ENCODE peak calls at places on chromosomes 4 and X, in five cellular contexts. Y, U, H, S and P are unnamed samples. For H3K36me3, the result is how much of the 10 kb centered on the place peaks cover.

GRCh38 chrX:125131146-125131545 is 188.5 kb upstream of the TEX13C start:
- DNase-seq in Y (no peak), U (no peak), H (peak), S (no peak), P (no peak)

GRCh38 chr4:88211473-88212252 is 53.2 kb upstream of the ABCG2 start:
- DNase-seq in Y (peak), U (no peak), H (peak), S (no peak), P (no peak)

GRCh38 chr4:90025248-90025647 is 101.9 kb upstream of the CCSER1 start:
- DNase-seq in Y (no peak), U (no peak), H (peak), S (no peak), P (no peak)

GRCh38 chrX:99266255-99266654 is 1143.8 kb downstream of the PCDH19 start:
- DNase-seq in Y (no peak), U (no peak), H (no peak), S (no peak), P (no peak)

GRCh38 chr4:36332023-36332781 is 50.8 kb downstream of the DTHD1 start:
- DNase-seq in Y (no peak), U (no peak), H (no peak), S (no peak), P (no peak)

GRCh38 chr4:70833701-70834100 is 6.0 kb downstream of the GRSF1 start:
- DNase-seq in Y (no peak), U (no peak), H (no peak), S (no peak), P (no peak)

GRCh38 chr4:112633477-112634235 is 3.1 kb downstream of the ZGRF1 start:
- DNase-seq in Y (no peak), U (no peak), H (peak), S (no peak), P (no peak)

GRCh38 chr4:6779667-6780565 is 2.6 kb upstream of the KIAA0232 start:
- DNase-seq in Y (no peak), U (no peak), H (no peak), S (no peak), P (no peak)

GRCh38 chrX:70234355-70234754 is at the start of gene AWAT1:
- DNase-seq in Y (no peak), U (no peak), H (no peak), S (no peak), P (no peak)

GRCh38 chr4:176002007-176002623 is 63.5 kb upstream of the WDR17 start:
- DNase-seq in Y (no peak), U (peak), H (peak), S (no peak), P (no peak)

GRCh38 chrX:131970347-131970746 is 52.8 kb upstream of the STK26 start:
- DNase-seq in Y (no peak), U (no peak), H (no peak), S (no peak), P (no peak)

GRCh38 chrX:70089575-70090297 is 27.5 kb downstream of the OTUD6A start:
- DNase-seq in Y (no peak), U (no peak), H (no peak), S (no peak), P (peak)

GRCh38 chr4:82561745-82562552 is at the start of gene TMEM150C:
- DNase-seq in Y (no peak), U (peak), H (peak), S (no peak), P (no peak)

GRCh38 chrX:36898301-36898700 is 109.9 kb upstream of the FAM47C start:
- DNase-seq in Y (no peak), U (no peak), H (peak), S (no peak), P (no peak)

GRCh38 chr4:105895324-105895608 is at the start of gene NPNT:
- DNase-seq in Y (no peak), U (no peak), H (peak), S (no peak), P (no peak)

GRCh38 chrX:132086717-132087116 is 41.1 kb downstream of the FRMD7 start:
- DNase-seq in Y (no peak), U (no peak), H (no peak), S (no peak), P (no peak)

GRCh38 chr4:6845574-6845973 is 63.0 kb downstream of the KIAA0232 start:
- DNase-seq in Y (no peak), U (no peak), H (no peak), S (no peak), P (no peak)

GRCh38 chr4:17324431-17324830 is 187.5 kb downstream of the QDPR start:
- DNase-seq in Y (peak), U (no peak), H (peak), S (peak), P (no peak)

GRCh38 chr4:147355849-147356248 is 125.0 kb upstream of the EDNRA start:
- DNase-seq in Y (no peak), U (no peak), H (no peak), S (no peak), P (no peak)

DNA sequence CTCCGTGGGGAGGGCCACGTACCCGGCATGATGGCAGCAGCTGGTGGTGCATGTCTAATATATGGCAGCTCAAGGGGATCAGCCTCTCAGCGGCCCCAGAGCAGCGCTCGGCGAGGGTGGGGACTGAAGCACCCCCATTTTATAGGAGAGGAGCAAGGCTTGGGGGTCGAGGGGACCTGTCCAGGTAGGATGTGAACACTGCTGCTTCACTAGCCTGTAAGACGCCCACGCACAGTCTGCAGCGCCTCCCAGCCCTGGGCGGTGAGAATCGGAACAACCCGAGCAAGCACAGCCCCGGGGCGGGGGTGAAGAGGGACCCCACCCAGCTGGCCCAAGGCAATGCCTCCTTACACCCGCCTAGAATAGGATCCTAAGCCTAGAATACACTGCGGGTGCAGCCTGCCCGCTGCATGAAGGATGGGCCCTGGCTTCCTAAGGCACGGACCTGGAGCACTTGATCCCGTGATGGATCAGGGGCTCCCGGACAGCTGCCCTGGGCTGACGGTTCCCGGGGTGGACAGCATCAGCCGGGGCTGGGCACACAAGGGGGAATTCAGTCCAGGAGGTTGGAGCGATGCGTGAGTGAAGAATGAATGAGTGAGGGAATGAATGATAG is 17.6 kb downstream of the ADRA2C start:
- DNase-seq in Y (no peak), U (no peak), H (peak), S (no peak), P (no peak)
- TF ChIP-seq CTCF in Y (no peak), U (peak), H (peak), S (no peak), P (peak)

DNA sequence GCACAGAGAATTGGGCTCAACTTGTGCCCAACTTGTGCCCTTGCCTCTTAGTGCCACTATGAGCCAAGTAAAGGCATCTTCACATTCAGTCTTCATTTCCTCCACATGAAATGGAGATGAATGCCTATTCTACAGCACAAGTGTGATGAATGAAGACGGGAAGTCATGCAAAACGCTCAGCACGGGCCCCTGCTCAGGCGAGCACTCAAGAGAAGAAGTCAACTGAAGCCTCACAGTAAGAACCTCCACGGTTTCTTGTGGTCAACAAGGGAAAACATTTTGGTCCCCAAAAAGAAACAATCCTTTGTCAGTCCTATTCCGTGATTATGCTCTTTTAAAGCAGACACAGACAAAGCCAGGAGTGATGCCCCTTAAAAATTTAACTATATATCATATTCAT is 87.0 kb downstream of the IRF2 start:
- DNase-seq in Y (no peak), U (no peak), H (no peak), S (no peak), P (no peak)
- H3K36me3 ChIP-seq in Y (half or more), U (under half), H (under half), S (under half), P (under half)

DNA sequence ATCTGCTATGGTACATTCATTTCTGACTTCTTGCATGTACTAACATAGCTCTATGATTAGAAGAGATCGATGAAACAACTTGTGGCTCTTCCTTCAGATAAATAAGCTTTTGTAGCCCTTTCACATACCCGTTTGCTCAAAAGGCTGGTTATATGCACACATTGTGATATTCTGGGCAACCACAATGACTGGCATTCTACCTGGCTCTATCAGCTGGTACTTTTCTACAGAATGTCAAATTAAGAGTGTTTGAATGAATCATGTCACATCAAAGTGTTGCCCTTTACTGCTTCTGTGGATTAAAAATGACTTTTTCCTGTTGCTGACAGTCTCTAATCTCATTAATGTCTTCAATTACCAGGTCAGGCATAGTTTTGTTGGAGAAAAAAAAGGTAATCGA is 11.6 kb downstream of the PGRMC1 start:
- DNase-seq in Y (no peak), U (no peak), H (no peak), S (no peak), P (no peak)
- TF ChIP-seq CTCF in Y (no peak), U (no peak), H (no peak), S (no peak), P (no peak)

DNA sequence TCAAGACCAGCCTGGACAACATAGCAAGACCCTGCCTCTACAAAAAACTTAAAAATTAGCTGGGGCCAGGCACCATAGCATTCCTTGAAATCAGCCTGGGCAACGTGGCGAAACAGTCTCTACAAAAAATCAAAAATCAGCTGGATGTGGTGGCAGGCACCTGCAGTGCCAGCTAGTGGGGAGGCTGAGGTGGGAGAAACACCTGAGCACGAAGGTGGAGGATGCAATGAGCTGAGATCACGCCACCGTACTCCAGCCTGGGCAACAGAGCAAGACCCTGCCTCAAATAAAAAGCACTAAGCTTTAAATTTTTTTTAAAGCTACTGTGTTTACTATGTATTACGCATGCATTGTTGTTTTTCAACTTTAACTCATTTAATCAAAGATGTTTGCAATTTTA is 3.2 kb downstream of the RPL9 start:
- DNase-seq in Y (no peak), U (no peak), H (no peak), S (no peak), P (no peak)
- H3K36me3 ChIP-seq in Y (half or more), U (under half), H (under half), S (under half), P (under half)

DNA sequence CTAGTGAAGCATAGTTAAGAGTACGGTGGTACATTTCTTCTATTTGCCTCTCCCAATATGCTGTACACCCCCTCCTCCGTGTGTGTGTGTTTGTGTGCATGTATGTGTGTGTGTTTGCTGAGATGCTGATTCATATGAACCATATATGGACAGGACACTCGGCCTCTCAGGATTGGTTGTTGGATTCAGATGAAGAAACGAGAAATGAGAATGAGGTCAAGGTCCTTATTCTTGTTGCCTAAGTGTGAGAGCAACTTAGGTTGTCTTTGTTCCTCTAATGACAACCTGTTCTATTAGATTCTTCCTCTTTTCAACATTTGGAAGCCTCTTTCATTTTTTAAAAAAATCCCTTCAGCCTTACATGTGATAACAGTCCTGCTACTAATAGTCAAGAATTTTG is 1387.6 kb downstream of the STIM2 start:
- DNase-seq in Y (no peak), U (no peak), H (no peak), S (no peak), P (no peak)
- TF ChIP-seq CTCF in Y (no peak), U (no peak), H (no peak), S (no peak), P (no peak)